ENCODE peak calls at places on chromosomes 13 and 19, in nine cellular contexts. S is gastrocnemius medialis, Q is foreskin keratinocyte, H is dorsolateral prefrontal cortex, L is thoracic aorta, G is uterus, T is suprapubic skin, E is lower lobe of right lung, F is A549. D is an unnamed sample.

GRCh38 chr19:40623403-40624239 is 22.5 kb downstream of the LTBP4 start:
- DNase-seq in G (peak), E (peak), L (no peak), T (no peak), S (no peak), F (peak), Q (no peak), H (no peak), D (no peak)

GRCh38 chr13:91056746-91057145 is 290.7 kb upstream of the MIR17HG start:
- DNase-seq in S (no peak), E (no peak), T (no peak), L (no peak), F (no peak), G (no peak), Q (no peak), H (no peak), D (no peak)

GRCh38 chr19:37817180-37817911 is 38.0 kb upstream of the ZNF573 start:
- DNase-seq in Q (no peak), F (no peak), L (peak), H (peak), T (peak), S (no peak), E (peak), G (peak), D (no peak)

GRCh38 chr19:900302-901111 is 7.2 kb downstream of the RNU6-9 start:
- DNase-seq in Q (no peak), H (no peak), F (peak), E (no peak), T (no peak), G (no peak), L (no peak), S (no peak), D (no peak)

GRCh38 chr13:44801990-44802389 is 187.3 kb downstream of the NUFIP1 start:
- DNase-seq in H (no peak), L (no peak), S (no peak), G (no peak), Q (peak), F (no peak), T (no peak), E (no peak), D (no peak)

GRCh38 chr19:35383536-35383935 is 12.7 kb downstream of the GPR42 start:
- DNase-seq in G (no peak), E (no peak), Q (no peak), L (no peak), S (no peak), T (no peak), F (no peak), H (no peak), D (no peak)

GRCh38 chr19:46753420-46754155 is 7.3 kb upstream of the STRN4 start:
- DNase-seq in F (peak), L (no peak), G (no peak), E (no peak), T (no peak), Q (no peak), S (no peak), H (no peak), D (no peak)

GRCh38 chr13:78383899-78384298 is 219.5 kb downstream of the POU4F1 start:
- DNase-seq in H (no peak), L (no peak), F (no peak), S (no peak), T (no peak), E (no peak), G (no peak), Q (no peak), D (no peak)

GRCh38 chr19:35345671-35346111 is 2.0 kb upstream of the FFAR1 start:
- DNase-seq in L (no peak), T (peak), Q (no peak), E (peak), S (no peak), G (no peak), F (no peak), H (no peak), D (no peak)

GRCh38 chr19:32172761-32173160 is 172.6 kb upstream of the ZNF507 start:
- DNase-seq in G (no peak), H (no peak), T (no peak), E (no peak), F (no peak), S (no peak), Q (no peak), L (no peak), D (no peak)

GRCh38 chr19:48659768-48660167 is 13.0 kb downstream of the NTN5 start:
- DNase-seq in S (no peak), L (no peak), H (no peak), F (no peak), G (no peak), T (no peak), E (peak), Q (no peak), D (no peak)

GRCh38 chr19:16213076-16213475 is 15.4 kb downstream of the AP1M1 start:
- DNase-seq in L (no peak), S (no peak), Q (no peak), H (no peak), G (no peak), E (no peak), T (no peak), F (no peak), D (no peak)

GRCh38 chr19:31991984-31992655 is 353.3 kb upstream of the ZNF507 start:
- DNase-seq in H (no peak), T (no peak), E (no peak), G (no peak), L (no peak), F (no peak), Q (no peak), S (no peak), D (no peak)

GRCh38 chr19:35995655-35995993 is 636 bp downstream of the SDHAF1 start:
- DNase-seq in L (no peak), F (peak), T (no peak), H (no peak), E (peak), S (no peak), G (peak), Q (no peak), D (no peak)

GRCh38 chr19:39704181-39705044 is at the start of gene LGALS14:
- DNase-seq in H (no peak), S (no peak), T (no peak), G (no peak), E (no peak), Q (no peak), L (no peak), F (no peak), D (no peak)

GRCh38 chr19:47699360-47699917 is 13.8 kb upstream of the EHD2 start:
- DNase-seq in E (peak), Q (no peak), G (peak), T (no peak), L (no peak), F (peak), H (no peak), S (no peak), D (no peak)

GRCh38 chr13:27599845-27600553 is 20.3 kb downstream of the LNX2 start:
- DNase-seq in Q (peak), S (peak), H (no peak), L (no peak), E (no peak), T (no peak), F (no peak), G (no peak), D (no peak)

DNA sequence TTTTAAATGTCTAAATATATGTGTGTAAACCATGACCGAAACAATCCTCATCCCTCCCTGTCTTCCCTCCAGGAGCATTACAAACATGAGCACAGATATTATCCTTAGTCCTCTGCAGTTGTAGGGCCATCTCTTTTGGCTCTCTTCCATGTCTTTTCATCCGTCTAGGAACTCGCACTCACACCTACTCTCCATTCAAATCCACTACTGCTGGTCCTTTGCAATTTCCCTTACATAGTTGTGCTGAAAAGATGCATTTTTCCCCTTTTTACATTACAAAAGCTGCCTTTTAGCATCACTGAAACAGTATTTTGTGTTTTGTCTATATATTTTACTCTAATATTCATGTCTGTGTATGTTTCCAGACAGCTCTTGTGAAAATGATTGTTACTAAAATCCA is 237.8 kb downstream of the DACH1 start:
- DNase-seq in Q (no peak), L (no peak), S (no peak), F (no peak), E (no peak), H (no peak), T (no peak), G (no peak), D (no peak)
- H3K27ac ChIP-seq in Q (no peak), L (no peak), S (no peak), F (no peak), E (no peak), H (no peak), T (no peak), G (no peak), D (no peak)

GRCh38 chr13:106496072-106496997 is 39.1 kb downstream of the EFNB2 start:
- DNase-seq in F (no peak), E (no peak), L (no peak), S (no peak), Q (no peak), H (no peak), G (no peak), T (no peak), D (no peak)
- H3K27ac ChIP-seq in F (no peak), E (peak), L (peak), S (peak), Q (no peak), H (peak), G (peak), T (peak), D (no peak)

DNA sequence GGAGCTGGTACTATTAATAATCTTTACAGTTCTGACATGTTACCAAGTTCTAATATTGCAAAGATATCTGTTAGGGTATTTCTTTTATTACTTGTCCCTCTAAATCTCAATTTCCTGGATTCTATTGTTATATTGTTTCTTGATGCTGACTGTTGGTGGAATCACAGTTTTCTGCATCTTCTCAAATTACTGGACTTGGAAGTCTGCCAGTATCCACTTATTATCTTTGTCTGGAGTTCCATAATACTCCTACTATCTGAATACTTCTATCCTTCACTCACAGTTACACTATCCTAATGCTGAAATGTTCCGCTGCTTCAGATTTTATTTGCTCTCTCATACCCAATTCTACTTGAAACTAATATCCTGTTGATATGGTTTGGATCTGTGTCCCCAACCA is 1985.7 kb upstream of the PRR20A start:
- DNase-seq in T (no peak), S (no peak), Q (no peak), G (no peak), H (no peak), F (no peak), L (no peak), E (no peak), D (no peak)
- H3K27ac ChIP-seq in T (no peak), S (no peak), Q (no peak), G (no peak), H (no peak), F (no peak), L (no peak), E (no peak), D (no peak)

GRCh38 chr19:42089191-42089750 is 13.3 kb downstream of the ZNF574 start:
- DNase-seq in G (no peak), F (no peak), E (no peak), Q (no peak), T (no peak), S (no peak), L (no peak), H (no peak), D (no peak)
- H3K27ac ChIP-seq in G (peak), F (no peak), E (no peak), Q (no peak), T (no peak), S (peak), L (no peak), H (no peak), D (no peak)

GRCh38 chr19:21396121-21396520 is 812 bp upstream of the ZNF493 start:
- DNase-seq in Q (no peak), T (no peak), S (no peak), G (no peak), H (no peak), E (no peak), F (no peak), L (no peak), D (no peak)
- H3K27ac ChIP-seq in Q (no peak), T (no peak), S (no peak), G (peak), H (no peak), E (no peak), F (no peak), L (no peak), D (no peak)

GRCh38 chr13:21020176-21020575 is 41.2 kb downstream of the LATS2 start:
- DNase-seq in L (no peak), S (no peak), Q (no peak), G (no peak), H (no peak), T (no peak), E (no peak), F (no peak), D (no peak)
- H3K27ac ChIP-seq in L (peak), S (peak), Q (no peak), G (peak), H (no peak), T (no peak), E (no peak), F (no peak), D (no peak)

DNA sequence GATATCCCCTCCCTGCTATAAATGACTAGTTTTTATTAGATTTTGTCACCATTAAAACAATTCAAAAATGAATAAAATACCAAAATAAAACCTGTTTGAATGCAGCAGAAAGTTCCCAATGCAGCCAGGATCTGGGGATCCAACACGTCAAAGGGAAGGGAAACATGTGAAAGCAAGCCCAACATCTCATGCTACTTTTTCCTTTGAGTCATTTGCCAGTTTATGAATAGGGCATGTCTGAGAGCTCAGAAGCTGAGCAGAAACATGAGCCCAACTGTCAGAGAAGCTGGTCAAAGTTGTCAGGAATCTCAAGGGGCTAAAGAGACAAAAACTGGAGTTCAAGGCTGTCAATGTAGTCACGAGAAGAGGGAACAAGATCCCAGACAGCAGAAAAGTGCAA is 526.4 kb downstream of the KLF5 start:
- DNase-seq in S (no peak), E (no peak), G (no peak), Q (peak), H (no peak), T (no peak), F (no peak), L (no peak), D (no peak)
- H3K27ac ChIP-seq in S (no peak), E (no peak), G (no peak), Q (peak), H (no peak), T (peak), F (no peak), L (no peak), D (peak)

DNA sequence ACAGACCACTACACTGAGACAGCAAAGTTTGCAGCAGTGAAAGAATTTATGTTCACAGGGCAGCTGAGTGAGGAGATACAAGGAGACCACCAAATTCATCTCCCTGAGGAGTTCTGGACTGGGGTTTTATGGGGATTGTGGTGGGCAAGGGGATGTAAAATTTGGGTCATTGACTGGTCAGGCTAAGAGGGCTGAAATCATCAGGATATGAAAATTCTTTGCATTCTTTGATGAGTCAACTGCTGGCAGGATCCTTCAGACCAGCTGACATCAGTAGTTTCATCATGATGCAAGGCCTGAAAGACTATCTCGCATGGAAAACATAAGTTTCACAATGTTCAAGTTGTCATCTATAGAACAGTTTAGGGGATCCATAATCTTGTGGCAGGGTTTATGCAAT is 869.5 kb upstream of the PCDH9 start:
- DNase-seq in H (no peak), L (no peak), E (no peak), F (no peak), S (no peak), G (no peak), Q (peak), T (no peak), D (no peak)
- H3K27ac ChIP-seq in H (no peak), L (no peak), E (no peak), F (no peak), S (no peak), G (no peak), Q (no peak), T (no peak), D (peak)